ENCODE peak calls at places on chromosomes 2 and 18, in nine cellular contexts. X, O, R, P, I, L, T, D and S are unnamed samples.

GRCh38 chr2:86818967-86819366 is 28.3 kb upstream of the CD8A start:
- DNase-seq in D (no peak), T (no peak), X (no peak), R (no peak), P (no peak), I (no peak), L (no peak), O (no peak), S (no peak)

GRCh38 chr18:63518178-63519012 is 23.8 kb upstream of the SERPINB12 start:
- DNase-seq in P (peak), I (peak), L (peak), O (peak), X (peak), D (peak), T (no peak), R (peak), S (peak)

GRCh38 chr2:150938586-150938985 is 323.1 kb downstream of the RBM43 start:
- DNase-seq in D (no peak), P (no peak), R (no peak), I (no peak), X (peak), L (no peak), T (no peak), O (no peak), S (no peak)

GRCh38 chr2:190802133-190802532 is 78.5 kb upstream of the GLS start:
- DNase-seq in T (no peak), R (no peak), D (no peak), P (no peak), I (no peak), L (peak), X (no peak), O (no peak), S (no peak)

GRCh38 chr2:38875227-38875575 is 533 bp downstream of the DHX57 start:
- DNase-seq in I (no peak), O (no peak), P (no peak), D (no peak), T (no peak), X (peak), R (no peak), L (no peak), S (peak)

GRCh38 chr2:114925296-114926255 is 483.1 kb downstream of the DPP10 start:
- DNase-seq in P (no peak), T (no peak), O (no peak), L (no peak), R (no peak), X (no peak), D (no peak), I (no peak), S (peak)

GRCh38 chr18:48195782-48196181 is 213.4 kb downstream of the ZBTB7C start:
- DNase-seq in O (no peak), X (no peak), L (no peak), T (no peak), D (no peak), R (no peak), I (no peak), P (no peak), S (no peak)

GRCh38 chr18:46261799-46262198 is 157.6 kb downstream of the HAUS1 start:
- DNase-seq in X (no peak), I (no peak), P (no peak), L (no peak), T (no peak), O (no peak), R (no peak), D (no peak), S (no peak)

GRCh38 chr2:120571015-120571728 is 164.5 kb upstream of the GLI2 start:
- DNase-seq in L (no peak), X (no peak), P (no peak), O (no peak), D (no peak), T (no peak), R (no peak), I (no peak), S (no peak)

GRCh38 chr2:234873828-234874173 is 78.0 kb upstream of the SH3BP4 start:
- DNase-seq in P (no peak), I (no peak), R (no peak), X (peak), O (no peak), T (no peak), L (no peak), D (no peak), S (no peak)

GRCh38 chr2:187475499-187476248 is 27.6 kb upstream of the CALCRL start:
- DNase-seq in T (no peak), I (no peak), R (no peak), D (no peak), X (no peak), L (no peak), O (no peak), P (no peak), S (peak)

GRCh38 chr2:37768491-37768925 is 97.1 kb upstream of the CDC42EP3 start:
- DNase-seq in O (peak), X (peak), T (no peak), P (no peak), D (no peak), I (no peak), R (no peak), L (no peak), S (no peak)

GRCh38 chr2:5528741-5529140 is 163.4 kb upstream of the SOX11 start:
- DNase-seq in T (no peak), X (no peak), P (no peak), L (no peak), I (no peak), R (no peak), D (no peak), O (no peak), S (no peak)

GRCh38 chr2:119678021-119678656 is 862 bp upstream of the TMEM177 start:
- DNase-seq in X (no peak), O (no peak), R (no peak), P (peak), T (no peak), L (no peak), D (no peak), I (peak), S (no peak)

GRCh38 chr2:237571551-237571950 is 5.2 kb downstream of the PRLH start:
- DNase-seq in L (no peak), P (no peak), T (no peak), R (no peak), D (no peak), O (no peak), I (no peak), X (no peak), S (no peak)

GRCh38 chr2:69518836-69519235 is 81.6 kb upstream of the NFU1 start:
- DNase-seq in P (no peak), R (no peak), L (no peak), T (no peak), D (no peak), I (no peak), X (no peak), O (no peak), S (no peak)

GRCh38 chr2:17830053-17831034 is 14.1 kb downstream of the MSGN1 start:
- DNase-seq in L (peak), X (peak), P (peak), R (no peak), D (peak), O (peak), I (peak), T (peak), S (peak)

GRCh38 chr2:9380702-9381628 is 42.4 kb downstream of the ITGB1BP1 start:
- DNase-seq in L (no peak), I (no peak), X (peak), P (no peak), R (no peak), D (no peak), T (no peak), O (peak), S (no peak)

GRCh38 chr18:28045176-28045810 is 131.6 kb downstream of the CDH2 start:
- DNase-seq in X (peak), D (no peak), I (peak), R (no peak), O (no peak), L (peak), T (no peak), P (no peak), S (peak)